ENCODE peak calls at places on chromosomes 13 and 19, in eight cellular contexts. Q is AG09309, L is lower lobe of right lung, M is AG04449, D is RWPE2, U is choroid plexus epithelial cell, E is tibial nerve, V is OCI-LY7. B is an unnamed sample.

GRCh38 chr13:101556676-101557121 is 104.2 kb downstream of the ITGBL1 start:
- DNase-seq in Q (peak), L (no peak), M (no peak), D (no peak), U (peak), E (no peak), V (no peak), B (no peak)

GRCh38 chr13:45299194-45299593 is 41.8 kb downstream of the TPT1 start:
- DNase-seq in Q (no peak), L (no peak), M (no peak), D (no peak), U (peak), E (no peak), V (no peak), B (no peak)

GRCh38 chr19:9906475-9907087 is 29.7 kb downstream of the OLFM2 start:
- DNase-seq in Q (no peak), L (no peak), M (no peak), D (no peak), U (no peak), E (no peak), V (no peak), B (no peak)

GRCh38 chr19:10468133-10468532 is 35.0 kb downstream of the KEAP1 start:
- DNase-seq in Q (no peak), L (no peak), M (no peak), D (no peak), U (no peak), E (no peak), V (no peak), B (no peak)

GRCh38 chr19:29952127-29952526 is 10.1 kb downstream of the URI1 start:
- DNase-seq in Q (no peak), L (no peak), M (no peak), D (no peak), U (peak), E (no peak), V (no peak), B (no peak)

GRCh38 chr19:51514866-51515481 is 13.4 kb upstream of the SIGLEC12 start:
- DNase-seq in Q (peak), L (no peak), M (peak), D (no peak), U (peak), E (no peak), V (peak), B (peak)

GRCh38 chr19:18357442-18358264 is 17.3 kb downstream of the PGPEP1 start:
- DNase-seq in Q (no peak), L (no peak), M (no peak), D (no peak), U (no peak), E (no peak), V (no peak), B (no peak)

GRCh38 chr19:45154064-45154827 is 6.5 kb downstream of the NKPD1 start:
- DNase-seq in Q (peak), L (no peak), M (peak), D (no peak), U (peak), E (no peak), V (no peak), B (no peak)

GRCh38 chr19:34364830-34365462 is at the start of gene GPI:
- DNase-seq in Q (no peak), L (peak), M (no peak), D (no peak), U (peak), E (peak), V (peak), B (peak)

GRCh38 chr19:51550848-51551672 is 19.6 kb upstream of the SIGLEC6 start:
- DNase-seq in Q (no peak), L (no peak), M (no peak), D (no peak), U (no peak), E (no peak), V (no peak), B (no peak)

GRCh38 chr19:13849991-13850909 is 26.7 kb upstream of the NANOS3 start:
- DNase-seq in Q (no peak), L (peak), M (no peak), D (no peak), U (peak), E (peak), V (no peak), B (peak)

GRCh38 chr19:1650627-1651009 is 1.8 kb downstream of the TCF3 start:
- DNase-seq in Q (no peak), L (no peak), M (no peak), D (no peak), U (peak), E (no peak), V (peak), B (no peak)

GRCh38 chr13:24618219-24618955 is 61.8 kb upstream of the ATP12A start:
- DNase-seq in Q (no peak), L (no peak), M (no peak), D (no peak), U (no peak), E (no peak), V (peak), B (no peak)

GRCh38 chr13:110396913-110397379 is 89.9 kb downstream of the COL4A2 start:
- DNase-seq in Q (peak), L (no peak), M (peak), D (peak), U (peak), E (peak), V (no peak), B (no peak)

GRCh38 chr13:21670006-21670882 is 629 bp upstream of the FGF9 start:
- DNase-seq in Q (no peak), L (peak), M (no peak), D (no peak), U (peak), E (peak), V (peak), B (peak)

GRCh38 chr13:109735567-109735966 is 50.8 kb downstream of the IRS2 start:
- DNase-seq in Q (no peak), L (no peak), M (no peak), D (no peak), U (no peak), E (no peak), V (no peak), B (no peak)

GRCh38 chr13:76873454-76873853 is 12.8 kb downstream of the KCTD12 start:
- DNase-seq in Q (no peak), L (no peak), M (no peak), D (no peak), U (no peak), E (no peak), V (no peak), B (no peak)

GRCh38 chr13:75803175-75803611 is 167.1 kb downstream of the LMO7 start:
- DNase-seq in Q (no peak), L (no peak), M (no peak), D (no peak), U (no peak), E (no peak), V (peak), B (no peak)

GRCh38 chr13:33164331-33164730 is 121.2 kb downstream of the STARD13 start:
- DNase-seq in Q (no peak), L (no peak), M (no peak), D (no peak), U (no peak), E (no peak), V (no peak), B (no peak)

GRCh38 chr19:46040952-46041500 is at the start of gene IGFL4:
- DNase-seq in Q (no peak), L (no peak), M (no peak), D (no peak), U (no peak), E (no peak), V (no peak), B (no peak)

GRCh38 chr19:41265376-41266153 is 1.4 kb downstream of the HNRNPUL1 start:
- DNase-seq in Q (no peak), L (no peak), M (no peak), D (no peak), U (peak), E (no peak), V (peak), B (peak)

GRCh38 chr19:17784201-17785008 is 10.5 kb upstream of the B3GNT3 start:
- DNase-seq in Q (no peak), L (peak), M (no peak), D (no peak), U (peak), E (peak), V (peak), B (peak)

GRCh38 chr19:32012206-32012605 is 333.2 kb upstream of the ZNF507 start:
- DNase-seq in Q (no peak), L (no peak), M (no peak), D (no peak), U (no peak), E (no peak), V (no peak), B (no peak)

GRCh38 chr19:31140717-31141116 is 208.5 kb downstream of the TSHZ3 start:
- DNase-seq in Q (no peak), L (no peak), M (no peak), D (no peak), U (peak), E (no peak), V (no peak), B (no peak)

GRCh38 chr13:32535140-32535539 is 3.5 kb downstream of the N4BP2L2 start:
- DNase-seq in Q (no peak), L (no peak), M (no peak), D (no peak), U (no peak), E (no peak), V (no peak), B (no peak)

GRCh38 chr13:104949840-104950805 is 1585.3 kb downstream of the EFNB2 start:
- DNase-seq in Q (no peak), L (no peak), M (no peak), D (no peak), U (peak), E (peak), V (no peak), B (no peak)

GRCh38 chr19:10361569-10362011 is 18.8 kb downstream of the TYK2 start:
- DNase-seq in Q (no peak), L (no peak), M (no peak), D (no peak), U (no peak), E (no peak), V (no peak), B (no peak)

GRCh38 chr13:34842466-34842865 is 99.6 kb upstream of the NBEA start:
- DNase-seq in Q (no peak), L (no peak), M (no peak), D (no peak), U (no peak), E (no peak), V (no peak), B (no peak)

GRCh38 chr13:41361501-41361900 is 50.4 kb downstream of the NAA16 start:
- DNase-seq in Q (no peak), L (no peak), M (no peak), D (no peak), U (peak), E (no peak), V (no peak), B (no peak)

GRCh38 chr19:8307400-8307964 is 676 bp downstream of the CD320 start:
- DNase-seq in Q (no peak), L (no peak), M (no peak), D (peak), U (no peak), E (no peak), V (peak), B (no peak)

GRCh38 chr19:40601061-40601973 is at the start of gene LTBP4:
- DNase-seq in Q (no peak), L (no peak), M (no peak), D (no peak), U (peak), E (no peak), V (no peak), B (peak)

GRCh38 chr13:24234200-24234915 is 73.8 kb downstream of the SPATA13 start:
- DNase-seq in Q (no peak), L (no peak), M (no peak), D (no peak), U (no peak), E (no peak), V (no peak), B (no peak)

GRCh38 chr13:76816394-76816793 is 69.8 kb downstream of the KCTD12 start:
- DNase-seq in Q (no peak), L (no peak), M (no peak), D (no peak), U (no peak), E (no peak), V (no peak), B (no peak)

GRCh38 chr13:46378411-46378810 is 8.6 kb downstream of the RUBCNL start:
- DNase-seq in Q (no peak), L (no peak), M (no peak), D (no peak), U (no peak), E (no peak), V (peak), B (no peak)

GRCh38 chr13:18943721-18944391 is 237.8 kb downstream of the TUBA3C start:
- DNase-seq in Q (no peak), L (no peak), M (no peak), D (peak), U (no peak), E (no peak), V (no peak), B (no peak)

GRCh38 chr13:46146898-46147297 is 35.1 kb downstream of the LCP1 start:
- DNase-seq in Q (no peak), L (no peak), M (no peak), D (no peak), U (peak), E (no peak), V (no peak), B (peak)

GRCh38 chr19:30719991-30720329 is 347.8 kb downstream of the ZNF536 start:
- DNase-seq in Q (no peak), L (no peak), M (no peak), D (no peak), U (no peak), E (peak), V (no peak), B (no peak)

DNA sequence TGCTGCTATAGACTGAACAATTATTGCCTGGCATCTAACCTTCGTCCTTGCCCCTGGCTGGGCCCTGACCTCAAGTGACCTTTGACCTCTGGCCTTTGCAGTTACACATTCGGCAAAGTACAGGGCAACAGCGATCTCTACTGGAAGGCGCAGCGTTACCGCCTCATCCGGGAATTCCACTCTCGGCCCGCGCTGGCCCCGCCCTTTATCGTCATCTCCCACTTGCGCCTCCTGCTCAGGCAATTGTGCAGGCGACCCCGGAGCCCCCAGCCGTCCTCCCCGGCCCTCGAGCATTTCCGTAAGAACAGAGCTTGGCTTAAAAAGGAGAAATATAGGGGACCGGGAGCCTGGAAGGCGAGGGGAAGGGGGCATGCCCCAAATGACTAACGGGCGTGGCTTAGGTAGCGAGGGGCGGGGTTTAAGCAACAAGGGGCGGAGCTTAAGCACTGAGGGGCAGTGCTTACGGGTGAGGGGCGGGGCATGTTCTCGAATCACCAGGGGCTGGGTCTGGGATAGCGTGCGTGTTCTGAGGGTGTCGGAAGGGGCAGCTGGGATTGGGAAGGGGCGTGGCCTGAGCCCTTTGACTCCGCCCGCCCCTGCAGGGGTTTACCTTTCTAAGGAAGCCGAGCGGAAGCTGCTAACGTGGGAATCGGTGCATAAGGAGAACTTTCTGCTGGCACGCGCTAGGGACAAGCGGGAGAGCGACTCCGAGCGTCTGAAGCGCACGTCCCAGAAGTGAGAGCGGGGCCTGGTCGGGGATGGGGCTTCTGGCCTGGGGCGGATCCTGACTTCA is 52.7 kb downstream of the TRPM4 start:
- DNase-seq in Q (no peak), L (peak), M (no peak), D (no peak), U (peak), E (peak), V (peak), B (peak)
- TF ChIP-seq CTCF in Q (no peak), L (no peak), M (no peak), D (no peak), U (no peak), E (no peak), V (no peak), B (peak)

DNA sequence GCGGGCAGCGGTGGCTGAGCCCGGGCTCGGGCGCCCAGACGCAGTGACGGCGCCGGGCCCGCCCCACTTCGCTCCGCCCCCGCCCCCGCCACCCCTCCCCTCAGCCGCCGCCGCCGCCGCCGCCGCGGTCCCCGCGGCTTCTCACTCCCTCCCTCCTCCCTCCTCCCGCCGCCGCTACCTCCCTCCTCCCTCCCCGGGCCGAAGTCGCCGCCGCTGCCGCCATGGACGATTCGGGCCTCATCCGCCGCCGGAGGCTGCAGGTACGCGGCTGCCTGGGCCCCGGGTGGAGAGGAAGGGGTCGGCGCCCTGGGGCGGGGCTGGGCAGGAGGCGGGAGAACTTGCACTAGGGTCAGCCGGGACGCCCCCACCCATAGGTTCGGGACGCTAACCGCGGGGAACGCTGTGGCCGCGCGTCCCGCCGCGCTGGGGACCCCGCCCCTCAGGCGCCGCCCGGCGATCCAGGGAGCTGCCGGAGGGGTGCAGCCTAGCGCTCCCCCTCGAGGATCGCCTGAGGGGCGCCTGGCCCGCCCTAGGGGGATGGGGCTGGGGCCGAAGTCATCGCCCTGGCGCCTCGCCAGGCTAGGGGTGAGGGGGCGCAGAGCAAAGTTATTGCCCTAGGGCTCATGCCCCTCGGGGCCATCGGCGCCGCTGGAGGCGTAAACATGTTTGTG is 497 bp downstream of the RTBDN start:
- DNase-seq in Q (no peak), L (no peak), M (no peak), D (no peak), U (no peak), E (no peak), V (peak), B (peak)
- TF ChIP-seq CTCF in Q (no peak), L (no peak), M (no peak), D (no peak), U (no peak), E (no peak), V (peak), B (no peak)

DNA sequence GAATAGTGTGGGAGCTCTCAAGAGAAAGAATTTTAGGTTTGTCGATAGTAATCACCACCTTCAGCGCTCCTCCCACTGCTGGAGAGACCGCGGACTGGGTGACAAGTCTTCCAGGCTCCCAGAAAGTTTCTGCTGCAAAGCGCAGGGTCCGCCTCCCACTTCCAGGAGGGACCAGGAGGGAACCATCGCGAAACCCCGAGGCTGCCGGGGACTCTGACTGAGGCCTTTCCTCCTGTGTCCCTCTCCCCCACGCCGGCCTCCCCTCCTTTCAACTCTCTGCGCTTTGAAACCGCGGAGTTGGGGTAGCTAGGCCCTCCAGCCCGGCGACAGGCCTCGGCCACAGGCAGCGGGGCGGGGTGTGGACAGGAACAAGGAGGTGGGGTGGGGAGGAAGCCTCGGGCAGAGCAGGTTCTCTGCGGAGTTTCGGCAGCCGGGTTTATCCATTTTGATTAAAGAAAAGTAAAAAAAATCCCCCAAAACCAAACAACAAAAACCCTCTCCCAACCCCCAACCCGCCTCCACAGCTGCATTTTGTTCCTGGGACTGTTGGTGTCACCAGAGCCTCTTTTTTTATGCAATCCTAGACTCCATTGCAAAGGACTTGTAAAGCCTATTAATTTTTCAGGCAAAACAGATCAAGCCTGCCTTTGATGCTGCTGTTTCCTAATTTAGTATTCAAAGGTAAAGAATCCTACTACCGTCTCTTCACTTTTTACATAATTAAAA is 157.2 kb downstream of the TM9SF2 start:
- DNase-seq in Q (peak), L (peak), M (no peak), D (no peak), U (peak), E (peak), V (no peak), B (peak)
- TF ChIP-seq CTCF in Q (peak), L (peak), M (peak), D (peak), U (peak), E (peak), V (peak), B (peak)

GRCh38 chr19:4803736-4804695 is 12.5 kb downstream of the FEM1A start:
- DNase-seq in Q (no peak), L (peak), M (no peak), D (no peak), U (peak), E (no peak), V (peak), B (peak)
- TF ChIP-seq CTCF in Q (peak), L (peak), M (peak), D (peak), U (peak), E (peak), V (peak), B (peak)

GRCh38 chr13:27171830-27172494 is 351 bp upstream of the USP12 start:
- DNase-seq in Q (peak), L (peak), M (no peak), D (peak), U (peak), E (peak), V (peak), B (peak)

GRCh38 chr13:27170521-27171243 is 929 bp downstream of the USP12 start:
- DNase-seq in Q (no peak), L (peak), M (no peak), D (no peak), U (peak), E (peak), V (peak), B (peak)

GRCh38 chr13:27172495-27172842 is 858 bp upstream of the USP12 start:
- DNase-seq in Q (no peak), L (no peak), M (no peak), D (no peak), U (peak), E (peak), V (peak), B (no peak)

GRCh38 chr13:27170221-27170520 is 1.4 kb downstream of the USP12 start:
- DNase-seq in Q (no peak), L (no peak), M (no peak), D (no peak), U (peak), E (no peak), V (peak), B (no peak)

GRCh38 chr13:27171244-27171829 is at the start of gene USP12:
- DNase-seq in Q (no peak), L (peak), M (no peak), D (no peak), U (no peak), E (peak), V (peak), B (peak)
- TF ChIP-seq CTCF in Q (peak), L (no peak), M (peak), D (peak), U (no peak), E (no peak), V (no peak), B (no peak)